ENCODE peak calls at places on chromosomes 7 and 10, in ten cellular contexts. One of them, this sample, is unnamed.

GRCh38 chr10:130894485-130894884 is 417.0 kb downstream of the TCERG1L start:
- DNase-seq in cardiac muscle cell: no peak
- DNase-seq in thoracic aorta: no peak
- DNase-seq in sigmoid colon: peak
- DNase-seq in fibroblast of lung: no peak
- DNase-seq in PC-3: no peak
- DNase-seq in A549: no peak
- DNase-seq in left lung: no peak
- DNase-seq in psoas muscle: no peak
- DNase-seq in CD8-positive, alpha-beta T cell: no peak
- DNase-seq in this sample: no peak

GRCh38 chr7:100019908-100020307 is 4.5 kb downstream of the ZKSCAN1 start:
- DNase-seq in fibroblast of lung: no peak
- DNase-seq in psoas muscle: no peak
- DNase-seq in sigmoid colon: no peak
- DNase-seq in cardiac muscle cell: no peak
- DNase-seq in CD8-positive, alpha-beta T cell: no peak
- DNase-seq in PC-3: no peak
- DNase-seq in A549: no peak
- DNase-seq in left lung: no peak
- DNase-seq in thoracic aorta: no peak
- DNase-seq in this sample: no peak

GRCh38 chr10:33196710-33197406 is 137.6 kb downstream of the NRP1 start:
- DNase-seq in A549: peak
- DNase-seq in left lung: no peak
- DNase-seq in cardiac muscle cell: no peak
- DNase-seq in thoracic aorta: no peak
- DNase-seq in fibroblast of lung: peak
- DNase-seq in CD8-positive, alpha-beta T cell: no peak
- DNase-seq in sigmoid colon: no peak
- DNase-seq in PC-3: no peak
- DNase-seq in psoas muscle: no peak
- DNase-seq in this sample: no peak

GRCh38 chr7:12212051-12212485 is 974 bp downstream of the TMEM106B start:
- DNase-seq in thoracic aorta: no peak
- DNase-seq in psoas muscle: no peak
- DNase-seq in CD8-positive, alpha-beta T cell: no peak
- DNase-seq in A549: peak
- DNase-seq in left lung: no peak
- DNase-seq in PC-3: no peak
- DNase-seq in fibroblast of lung: peak
- DNase-seq in cardiac muscle cell: peak
- DNase-seq in sigmoid colon: no peak
- DNase-seq in this sample: no peak

GRCh38 chr10:16745061-16745460 is 72.2 kb downstream of the RSU1 start:
- DNase-seq in CD8-positive, alpha-beta T cell: no peak
- DNase-seq in thoracic aorta: no peak
- DNase-seq in sigmoid colon: no peak
- DNase-seq in A549: no peak
- DNase-seq in PC-3: no peak
- DNase-seq in fibroblast of lung: no peak
- DNase-seq in cardiac muscle cell: no peak
- DNase-seq in psoas muscle: no peak
- DNase-seq in left lung: no peak
- DNase-seq in this sample: no peak

GRCh38 chr10:88386204-88386877 is 196.8 kb downstream of the RNLS start:
- DNase-seq in A549: peak
- DNase-seq in fibroblast of lung: no peak
- DNase-seq in thoracic aorta: no peak
- DNase-seq in left lung: no peak
- DNase-seq in CD8-positive, alpha-beta T cell: no peak
- DNase-seq in PC-3: no peak
- DNase-seq in psoas muscle: no peak
- DNase-seq in sigmoid colon: no peak
- DNase-seq in cardiac muscle cell: peak
- DNase-seq in this sample: no peak

GRCh38 chr7:80588591-80588990 is 49.9 kb upstream of the CD36 start:
- DNase-seq in PC-3: peak
- DNase-seq in CD8-positive, alpha-beta T cell: no peak
- DNase-seq in cardiac muscle cell: no peak
- DNase-seq in sigmoid colon: no peak
- DNase-seq in thoracic aorta: no peak
- DNase-seq in psoas muscle: no peak
- DNase-seq in left lung: no peak
- DNase-seq in A549: peak
- DNase-seq in fibroblast of lung: peak
- DNase-seq in this sample: no peak

GRCh38 chr7:85172530-85172941 is 14.3 kb downstream of the SEMA3D start:
- DNase-seq in sigmoid colon: no peak
- DNase-seq in fibroblast of lung: peak
- DNase-seq in PC-3: no peak
- DNase-seq in cardiac muscle cell: peak
- DNase-seq in psoas muscle: no peak
- DNase-seq in left lung: no peak
- DNase-seq in thoracic aorta: peak
- DNase-seq in CD8-positive, alpha-beta T cell: no peak
- DNase-seq in A549: no peak
- DNase-seq in this sample: no peak

GRCh38 chr7:129843365-129843898 is 109.3 kb downstream of the UBE2H start:
- DNase-seq in cardiac muscle cell: no peak
- DNase-seq in CD8-positive, alpha-beta T cell: no peak
- DNase-seq in sigmoid colon: no peak
- DNase-seq in left lung: no peak
- DNase-seq in thoracic aorta: no peak
- DNase-seq in PC-3: no peak
- DNase-seq in psoas muscle: no peak
- DNase-seq in fibroblast of lung: no peak
- DNase-seq in A549: no peak
- DNase-seq in this sample: no peak

GRCh38 chr10:77516575-77516974 is 121.0 kb downstream of the KCNMA1 start:
- DNase-seq in left lung: peak
- DNase-seq in psoas muscle: no peak
- DNase-seq in CD8-positive, alpha-beta T cell: no peak
- DNase-seq in A549: no peak
- DNase-seq in fibroblast of lung: no peak
- DNase-seq in thoracic aorta: no peak
- DNase-seq in sigmoid colon: no peak
- DNase-seq in PC-3: no peak
- DNase-seq in cardiac muscle cell: no peak
- DNase-seq in this sample: no peak

GRCh38 chr7:92451645-92452044 is 4.4 kb downstream of the GATAD1 start:
- DNase-seq in sigmoid colon: no peak
- DNase-seq in psoas muscle: no peak
- DNase-seq in CD8-positive, alpha-beta T cell: no peak
- DNase-seq in thoracic aorta: no peak
- DNase-seq in A549: no peak
- DNase-seq in fibroblast of lung: no peak
- DNase-seq in cardiac muscle cell: no peak
- DNase-seq in left lung: no peak
- DNase-seq in PC-3: no peak
- DNase-seq in this sample: no peak

GRCh38 chr7:92447239-92448184 is at the start of gene GATAD1:
- DNase-seq in CD8-positive, alpha-beta T cell: peak
- DNase-seq in left lung: peak
- DNase-seq in cardiac muscle cell: peak
- DNase-seq in PC-3: peak
- DNase-seq in sigmoid colon: peak
- DNase-seq in psoas muscle: peak
- DNase-seq in fibroblast of lung: peak
- DNase-seq in A549: peak
- DNase-seq in thoracic aorta: peak
- DNase-seq in this sample: peak

GRCh38 chr7:92446869-92447238 is 428 bp upstream of the GATAD1 start:
- DNase-seq in fibroblast of lung: no peak
- DNase-seq in sigmoid colon: peak
- DNase-seq in psoas muscle: no peak
- DNase-seq in cardiac muscle cell: no peak
- DNase-seq in PC-3: no peak
- DNase-seq in CD8-positive, alpha-beta T cell: no peak
- DNase-seq in A549: no peak
- DNase-seq in thoracic aorta: no peak
- DNase-seq in left lung: no peak
- DNase-seq in this sample: peak

DNA sequence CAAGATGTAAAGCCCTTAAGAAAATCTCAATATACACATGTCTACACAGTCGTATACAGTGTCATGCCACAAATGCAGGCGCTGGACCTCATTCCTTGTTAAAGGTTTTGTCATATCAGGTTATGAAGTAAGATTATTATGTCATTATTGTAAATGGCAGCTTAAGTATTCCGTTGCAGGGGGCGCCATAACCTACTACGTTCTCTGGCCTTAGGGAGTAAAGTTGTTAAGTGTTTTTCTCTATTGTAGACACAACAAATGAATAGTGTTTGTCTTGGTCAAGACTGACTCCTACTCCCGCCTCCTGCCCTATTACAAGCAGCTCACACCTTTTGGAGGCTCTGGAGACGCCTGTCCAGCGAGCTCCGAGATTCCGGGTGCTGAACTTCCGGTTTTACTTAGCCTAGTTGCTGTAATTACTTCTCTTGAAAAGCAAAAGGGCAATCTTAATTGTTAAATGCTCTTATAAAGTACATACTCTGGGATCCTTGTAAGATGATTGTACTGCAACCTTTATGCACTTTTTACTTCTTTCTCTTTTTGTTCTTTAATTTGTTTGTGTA is 984 bp downstream of the GATAD1 start:
- DNase-seq in fibroblast of lung: peak
- DNase-seq in left lung: no peak
- DNase-seq in cardiac muscle cell: peak
- DNase-seq in PC-3: peak
- DNase-seq in CD8-positive, alpha-beta T cell: peak
- DNase-seq in thoracic aorta: peak
- DNase-seq in sigmoid colon: peak
- DNase-seq in psoas muscle: peak
- DNase-seq in A549: peak
- DNase-seq in this sample: peak
- TF ChIP-seq CTCF in fibroblast of lung: peak
- TF ChIP-seq CTCF in left lung: no peak
- TF ChIP-seq CTCF in cardiac muscle cell: peak
- TF ChIP-seq CTCF in PC-3: peak
- TF ChIP-seq CTCF in CD8-positive, alpha-beta T cell: peak
- TF ChIP-seq CTCF in thoracic aorta: no peak
- TF ChIP-seq CTCF in sigmoid colon: no peak
- TF ChIP-seq CTCF in psoas muscle: peak
- TF ChIP-seq CTCF in A549: peak
- TF ChIP-seq CTCF in this sample: peak

GRCh38 chr7:123771846-123772245 is 23.0 kb upstream of the WASL start:
- DNase-seq in fibroblast of lung: no peak
- DNase-seq in A549: no peak
- DNase-seq in psoas muscle: no peak
- DNase-seq in cardiac muscle cell: no peak
- DNase-seq in CD8-positive, alpha-beta T cell: no peak
- DNase-seq in left lung: no peak
- DNase-seq in PC-3: no peak
- DNase-seq in sigmoid colon: no peak
- DNase-seq in thoracic aorta: no peak
- DNase-seq in this sample: no peak
- H3K27ac ChIP-seq in fibroblast of lung: no peak
- H3K27ac ChIP-seq in A549: peak
- H3K27ac ChIP-seq in psoas muscle: no peak
- H3K27ac ChIP-seq in cardiac muscle cell: no peak
- H3K27ac ChIP-seq in CD8-positive, alpha-beta T cell: no peak
- H3K27ac ChIP-seq in left lung: no peak
- H3K27ac ChIP-seq in PC-3: peak
- H3K27ac ChIP-seq in sigmoid colon: no peak
- H3K27ac ChIP-seq in thoracic aorta: no peak
- H3K27ac ChIP-seq in this sample: no peak

GRCh38 chr10:102546606-102547310 is 43.0 kb downstream of the SUFU start:
- DNase-seq in CD8-positive, alpha-beta T cell: no peak
- DNase-seq in cardiac muscle cell: peak
- DNase-seq in A549: no peak
- DNase-seq in PC-3: no peak
- DNase-seq in sigmoid colon: no peak
- DNase-seq in left lung: no peak
- DNase-seq in psoas muscle: no peak
- DNase-seq in fibroblast of lung: peak
- DNase-seq in thoracic aorta: no peak
- DNase-seq in this sample: no peak
- H3K4me3 ChIP-seq in CD8-positive, alpha-beta T cell: no peak
- H3K4me3 ChIP-seq in cardiac muscle cell: no peak
- H3K4me3 ChIP-seq in A549: no peak
- H3K4me3 ChIP-seq in PC-3: no peak
- H3K4me3 ChIP-seq in sigmoid colon: no peak
- H3K4me3 ChIP-seq in left lung: no peak
- H3K4me3 ChIP-seq in psoas muscle: no peak
- H3K4me3 ChIP-seq in fibroblast of lung: peak
- H3K4me3 ChIP-seq in thoracic aorta: no peak
- H3K4me3 ChIP-seq in this sample: no peak

GRCh38 chr7:158818325-158819213 is 10.7 kb downstream of the ESYT2 start:
- DNase-seq in cardiac muscle cell: peak
- DNase-seq in left lung: peak
- DNase-seq in thoracic aorta: peak
- DNase-seq in A549: peak
- DNase-seq in sigmoid colon: peak
- DNase-seq in CD8-positive, alpha-beta T cell: peak
- DNase-seq in fibroblast of lung: peak
- DNase-seq in psoas muscle: peak
- DNase-seq in PC-3: peak
- DNase-seq in this sample: peak
- TF ChIP-seq CTCF in cardiac muscle cell: no peak
- TF ChIP-seq CTCF in left lung: no peak
- TF ChIP-seq CTCF in thoracic aorta: no peak
- TF ChIP-seq CTCF in A549: no peak
- TF ChIP-seq CTCF in sigmoid colon: no peak
- TF ChIP-seq CTCF in CD8-positive, alpha-beta T cell: no peak
- TF ChIP-seq CTCF in fibroblast of lung: no peak
- TF ChIP-seq CTCF in psoas muscle: no peak
- TF ChIP-seq CTCF in PC-3: no peak
- TF ChIP-seq CTCF in this sample: no peak